ENCODE peak calls at places on chromosomes 11 and 22, in eight cellular contexts. One of them, this sample, is unnamed.

GRCh38 chr22:27993201-27993635 is 74.2 kb upstream of the PITPNB start:
- DNase-seq in activated CD4-positive, alpha-beta T cell treated with anti-CD3 and anti-CD28 coated beads for 24 hours: no peak
- DNase-seq in mucosa of gallbladder: no peak
- DNase-seq in cardiac fibroblast: no peak
- DNase-seq in GM12865: no peak
- DNase-seq in GM04504: no peak
- DNase-seq in stimulated activated CD8-positive, alpha-beta memory T cell treated with anti-CD3 and anti-CD28 coated beads, Interleukin-4, amount 100 ng/mL, for 48 hours: no peak
- DNase-seq in IMR-90: no peak
- DNase-seq in this sample: no peak

GRCh38 chr11:94664336-94664735 is 97.2 kb downstream of the PIWIL4 start:
- DNase-seq in activated CD4-positive, alpha-beta T cell treated with anti-CD3 and anti-CD28 coated beads for 24 hours: no peak
- DNase-seq in mucosa of gallbladder: peak
- DNase-seq in cardiac fibroblast: no peak
- DNase-seq in GM12865: no peak
- DNase-seq in GM04504: no peak
- DNase-seq in stimulated activated CD8-positive, alpha-beta memory T cell treated with anti-CD3 and anti-CD28 coated beads, Interleukin-4, amount 100 ng/mL, for 48 hours: no peak
- DNase-seq in IMR-90: no peak
- DNase-seq in this sample: peak

GRCh38 chr22:48607901-48608650 is 1219.6 kb downstream of the BRD1 start:
- DNase-seq in activated CD4-positive, alpha-beta T cell treated with anti-CD3 and anti-CD28 coated beads for 24 hours: no peak
- DNase-seq in mucosa of gallbladder: peak
- DNase-seq in cardiac fibroblast: no peak
- DNase-seq in GM12865: no peak
- DNase-seq in GM04504: no peak
- DNase-seq in stimulated activated CD8-positive, alpha-beta memory T cell treated with anti-CD3 and anti-CD28 coated beads, Interleukin-4, amount 100 ng/mL, for 48 hours: no peak
- DNase-seq in IMR-90: no peak
- DNase-seq in this sample: no peak

GRCh38 chr11:124754309-124754708 is 2.3 kb upstream of the VSIG2 start:
- DNase-seq in activated CD4-positive, alpha-beta T cell treated with anti-CD3 and anti-CD28 coated beads for 24 hours: no peak
- DNase-seq in mucosa of gallbladder: no peak
- DNase-seq in cardiac fibroblast: no peak
- DNase-seq in GM12865: no peak
- DNase-seq in GM04504: no peak
- DNase-seq in stimulated activated CD8-positive, alpha-beta memory T cell treated with anti-CD3 and anti-CD28 coated beads, Interleukin-4, amount 100 ng/mL, for 48 hours: no peak
- DNase-seq in IMR-90: peak
- DNase-seq in this sample: no peak

GRCh38 chr11:2380807-2381350 is 3.8 kb downstream of the CD81 start:
- DNase-seq in activated CD4-positive, alpha-beta T cell treated with anti-CD3 and anti-CD28 coated beads for 24 hours: no peak
- DNase-seq in mucosa of gallbladder: peak
- DNase-seq in cardiac fibroblast: peak
- DNase-seq in GM12865: peak
- DNase-seq in GM04504: no peak
- DNase-seq in stimulated activated CD8-positive, alpha-beta memory T cell treated with anti-CD3 and anti-CD28 coated beads, Interleukin-4, amount 100 ng/mL, for 48 hours: no peak
- DNase-seq in IMR-90: no peak
- DNase-seq in this sample: peak

GRCh38 chr11:78651923-78652602 is 77.4 kb upstream of the NARS2 start:
- DNase-seq in activated CD4-positive, alpha-beta T cell treated with anti-CD3 and anti-CD28 coated beads for 24 hours: peak
- DNase-seq in mucosa of gallbladder: no peak
- DNase-seq in cardiac fibroblast: no peak
- DNase-seq in GM12865: no peak
- DNase-seq in GM04504: no peak
- DNase-seq in stimulated activated CD8-positive, alpha-beta memory T cell treated with anti-CD3 and anti-CD28 coated beads, Interleukin-4, amount 100 ng/mL, for 48 hours: peak
- DNase-seq in IMR-90: no peak
- DNase-seq in this sample: no peak

GRCh38 chr11:2511421-2512369 is 66.9 kb downstream of the KCNQ1 start:
- DNase-seq in activated CD4-positive, alpha-beta T cell treated with anti-CD3 and anti-CD28 coated beads for 24 hours: no peak
- DNase-seq in mucosa of gallbladder: peak
- DNase-seq in cardiac fibroblast: no peak
- DNase-seq in GM12865: no peak
- DNase-seq in GM04504: no peak
- DNase-seq in stimulated activated CD8-positive, alpha-beta memory T cell treated with anti-CD3 and anti-CD28 coated beads, Interleukin-4, amount 100 ng/mL, for 48 hours: no peak
- DNase-seq in IMR-90: no peak
- DNase-seq in this sample: no peak

GRCh38 chr22:49084203-49084602 is 743.5 kb downstream of the BRD1 start:
- DNase-seq in activated CD4-positive, alpha-beta T cell treated with anti-CD3 and anti-CD28 coated beads for 24 hours: no peak
- DNase-seq in mucosa of gallbladder: no peak
- DNase-seq in cardiac fibroblast: no peak
- DNase-seq in GM12865: no peak
- DNase-seq in GM04504: no peak
- DNase-seq in stimulated activated CD8-positive, alpha-beta memory T cell treated with anti-CD3 and anti-CD28 coated beads, Interleukin-4, amount 100 ng/mL, for 48 hours: no peak
- DNase-seq in IMR-90: no peak
- DNase-seq in this sample: no peak

GRCh38 chr11:95256204-95256819 is 25.3 kb upstream of the SESN3 start:
- DNase-seq in activated CD4-positive, alpha-beta T cell treated with anti-CD3 and anti-CD28 coated beads for 24 hours: no peak
- DNase-seq in mucosa of gallbladder: no peak
- DNase-seq in cardiac fibroblast: peak
- DNase-seq in GM12865: peak
- DNase-seq in GM04504: no peak
- DNase-seq in stimulated activated CD8-positive, alpha-beta memory T cell treated with anti-CD3 and anti-CD28 coated beads, Interleukin-4, amount 100 ng/mL, for 48 hours: no peak
- DNase-seq in IMR-90: peak
- DNase-seq in this sample: peak

GRCh38 chr22:20433686-20434241 is 3.9 kb downstream of the SCARF2 start:
- DNase-seq in activated CD4-positive, alpha-beta T cell treated with anti-CD3 and anti-CD28 coated beads for 24 hours: no peak
- DNase-seq in mucosa of gallbladder: no peak
- DNase-seq in cardiac fibroblast: no peak
- DNase-seq in GM12865: no peak
- DNase-seq in GM04504: no peak
- DNase-seq in stimulated activated CD8-positive, alpha-beta memory T cell treated with anti-CD3 and anti-CD28 coated beads, Interleukin-4, amount 100 ng/mL, for 48 hours: no peak
- DNase-seq in IMR-90: no peak
- DNase-seq in this sample: no peak

GRCh38 chr11:12807621-12808020 is 133.4 kb downstream of the TEAD1 start:
- DNase-seq in activated CD4-positive, alpha-beta T cell treated with anti-CD3 and anti-CD28 coated beads for 24 hours: no peak
- DNase-seq in mucosa of gallbladder: no peak
- DNase-seq in cardiac fibroblast: no peak
- DNase-seq in GM12865: peak
- DNase-seq in GM04504: no peak
- DNase-seq in stimulated activated CD8-positive, alpha-beta memory T cell treated with anti-CD3 and anti-CD28 coated beads, Interleukin-4, amount 100 ng/mL, for 48 hours: no peak
- DNase-seq in IMR-90: no peak
- DNase-seq in this sample: no peak

GRCh38 chr11:96464695-96465307 is 75.0 kb downstream of the JRKL start:
- DNase-seq in activated CD4-positive, alpha-beta T cell treated with anti-CD3 and anti-CD28 coated beads for 24 hours: peak
- DNase-seq in mucosa of gallbladder: no peak
- DNase-seq in cardiac fibroblast: peak
- DNase-seq in GM12865: peak
- DNase-seq in GM04504: peak
- DNase-seq in stimulated activated CD8-positive, alpha-beta memory T cell treated with anti-CD3 and anti-CD28 coated beads, Interleukin-4, amount 100 ng/mL, for 48 hours: no peak
- DNase-seq in IMR-90: peak
- DNase-seq in this sample: peak

GRCh38 chr22:49934891-49935557 is 16.6 kb downstream of the CRELD2 start:
- DNase-seq in activated CD4-positive, alpha-beta T cell treated with anti-CD3 and anti-CD28 coated beads for 24 hours: peak
- DNase-seq in mucosa of gallbladder: peak
- DNase-seq in cardiac fibroblast: peak
- DNase-seq in GM12865: peak
- DNase-seq in GM04504: no peak
- DNase-seq in stimulated activated CD8-positive, alpha-beta memory T cell treated with anti-CD3 and anti-CD28 coated beads, Interleukin-4, amount 100 ng/mL, for 48 hours: peak
- DNase-seq in IMR-90: peak
- DNase-seq in this sample: peak

GRCh38 chr11:32774081-32774480 is 20.4 kb downstream of the CCDC73 start:
- DNase-seq in activated CD4-positive, alpha-beta T cell treated with anti-CD3 and anti-CD28 coated beads for 24 hours: no peak
- DNase-seq in mucosa of gallbladder: no peak
- DNase-seq in cardiac fibroblast: no peak
- DNase-seq in GM12865: no peak
- DNase-seq in GM04504: no peak
- DNase-seq in stimulated activated CD8-positive, alpha-beta memory T cell treated with anti-CD3 and anti-CD28 coated beads, Interleukin-4, amount 100 ng/mL, for 48 hours: no peak
- DNase-seq in IMR-90: no peak
- DNase-seq in this sample: no peak

GRCh38 chr22:39598017-39598965 is 27.7 kb downstream of the CACNA1I start:
- DNase-seq in activated CD4-positive, alpha-beta T cell treated with anti-CD3 and anti-CD28 coated beads for 24 hours: peak
- DNase-seq in mucosa of gallbladder: peak
- DNase-seq in cardiac fibroblast: no peak
- DNase-seq in GM12865: no peak
- DNase-seq in GM04504: no peak
- DNase-seq in stimulated activated CD8-positive, alpha-beta memory T cell treated with anti-CD3 and anti-CD28 coated beads, Interleukin-4, amount 100 ng/mL, for 48 hours: peak
- DNase-seq in IMR-90: no peak
- DNase-seq in this sample: no peak

GRCh38 chr11:25981998-25982397 is 349.9 kb upstream of the ANO3 start:
- DNase-seq in activated CD4-positive, alpha-beta T cell treated with anti-CD3 and anti-CD28 coated beads for 24 hours: no peak
- DNase-seq in mucosa of gallbladder: peak
- DNase-seq in cardiac fibroblast: peak
- DNase-seq in GM12865: peak
- DNase-seq in GM04504: peak
- DNase-seq in stimulated activated CD8-positive, alpha-beta memory T cell treated with anti-CD3 and anti-CD28 coated beads, Interleukin-4, amount 100 ng/mL, for 48 hours: no peak
- DNase-seq in IMR-90: peak
- DNase-seq in this sample: peak

GRCh38 chr22:36790648-36791047 is 14.7 kb upstream of the IFT27 start:
- DNase-seq in activated CD4-positive, alpha-beta T cell treated with anti-CD3 and anti-CD28 coated beads for 24 hours: no peak
- DNase-seq in mucosa of gallbladder: no peak
- DNase-seq in cardiac fibroblast: no peak
- DNase-seq in GM12865: peak
- DNase-seq in GM04504: no peak
- DNase-seq in stimulated activated CD8-positive, alpha-beta memory T cell treated with anti-CD3 and anti-CD28 coated beads, Interleukin-4, amount 100 ng/mL, for 48 hours: peak
- DNase-seq in IMR-90: no peak
- DNase-seq in this sample: no peak

GRCh38 chr11:122834065-122834464 is 4.2 kb upstream of the CRTAM start:
- DNase-seq in activated CD4-positive, alpha-beta T cell treated with anti-CD3 and anti-CD28 coated beads for 24 hours: no peak
- DNase-seq in mucosa of gallbladder: no peak
- DNase-seq in cardiac fibroblast: no peak
- DNase-seq in GM12865: no peak
- DNase-seq in GM04504: no peak
- DNase-seq in stimulated activated CD8-positive, alpha-beta memory T cell treated with anti-CD3 and anti-CD28 coated beads, Interleukin-4, amount 100 ng/mL, for 48 hours: no peak
- DNase-seq in IMR-90: no peak
- DNase-seq in this sample: no peak

GRCh38 chr11:69914286-69915150 is 95.3 kb upstream of the FGF3 start:
- DNase-seq in activated CD4-positive, alpha-beta T cell treated with anti-CD3 and anti-CD28 coated beads for 24 hours: no peak
- DNase-seq in mucosa of gallbladder: peak
- DNase-seq in cardiac fibroblast: no peak
- DNase-seq in GM12865: no peak
- DNase-seq in GM04504: no peak
- DNase-seq in stimulated activated CD8-positive, alpha-beta memory T cell treated with anti-CD3 and anti-CD28 coated beads, Interleukin-4, amount 100 ng/mL, for 48 hours: no peak
- DNase-seq in IMR-90: no peak
- DNase-seq in this sample: no peak

GRCh38 chr11:134514354-134514951 is 102.4 kb upstream of the B3GAT1 start:
- DNase-seq in activated CD4-positive, alpha-beta T cell treated with anti-CD3 and anti-CD28 coated beads for 24 hours: no peak
- DNase-seq in mucosa of gallbladder: no peak
- DNase-seq in cardiac fibroblast: no peak
- DNase-seq in GM12865: no peak
- DNase-seq in GM04504: no peak
- DNase-seq in stimulated activated CD8-positive, alpha-beta memory T cell treated with anti-CD3 and anti-CD28 coated beads, Interleukin-4, amount 100 ng/mL, for 48 hours: no peak
- DNase-seq in IMR-90: no peak
- DNase-seq in this sample: no peak

GRCh38 chr22:37234736-37235711 is 9.0 kb downstream of the RAC2 start:
- DNase-seq in activated CD4-positive, alpha-beta T cell treated with anti-CD3 and anti-CD28 coated beads for 24 hours: no peak
- DNase-seq in mucosa of gallbladder: no peak
- DNase-seq in cardiac fibroblast: no peak
- DNase-seq in GM12865: no peak
- DNase-seq in GM04504: no peak
- DNase-seq in stimulated activated CD8-positive, alpha-beta memory T cell treated with anti-CD3 and anti-CD28 coated beads, Interleukin-4, amount 100 ng/mL, for 48 hours: peak
- DNase-seq in IMR-90: no peak
- DNase-seq in this sample: no peak

GRCh38 chr11:101466352-101466751 is 117.5 kb downstream of the TRPC6 start:
- DNase-seq in activated CD4-positive, alpha-beta T cell treated with anti-CD3 and anti-CD28 coated beads for 24 hours: no peak
- DNase-seq in mucosa of gallbladder: peak
- DNase-seq in cardiac fibroblast: no peak
- DNase-seq in GM12865: no peak
- DNase-seq in GM04504: no peak
- DNase-seq in stimulated activated CD8-positive, alpha-beta memory T cell treated with anti-CD3 and anti-CD28 coated beads, Interleukin-4, amount 100 ng/mL, for 48 hours: no peak
- DNase-seq in IMR-90: no peak
- DNase-seq in this sample: no peak